ENCODE peak calls at places on chromosomes 16 and 17, in five cellular contexts. X is GF-D8, K is NCI-H748 treated with DMSO at 0.1 percent for 48 hours, I is iPS-NIHi11, W is H54. J is an unnamed sample.

GRCh38 chr17:57876866-57877237 is 27.0 kb upstream of the MRPS23 start:
- DNase-seq in X (no peak), K (no peak), I (no peak), W (no peak), J (no peak)

GRCh38 chr17:78798695-78799559 is 16.9 kb upstream of the CYTH1 start:
- DNase-seq in K (no peak), X (no peak), W (no peak), I (peak), J (no peak)

GRCh38 chr17:60249517-60249826 is 99.7 kb downstream of the CA4 start:
- DNase-seq in I (no peak), K (no peak), X (no peak), W (no peak), J (peak)

GRCh38 chr17:57210224-57210553 is 46.1 kb upstream of the MSI2 start:
- DNase-seq in W (no peak), X (no peak), K (no peak), I (no peak), J (no peak)

GRCh38 chr17:16304832-16305231 is 48.4 kb downstream of the CENPV start:
- DNase-seq in I (peak), K (peak), W (no peak), X (no peak), J (no peak)

GRCh38 chr17:63478814-63479494 is 2.1 kb downstream of the ACE start:
- DNase-seq in W (peak), I (peak), K (peak), X (peak), J (peak)

GRCh38 chr16:84899414-84899813 is 79.6 kb downstream of the CRISPLD2 start:
- DNase-seq in I (no peak), W (no peak), K (no peak), X (no peak), J (no peak)

GRCh38 chr17:72592242-72592966 is 471.6 kb downstream of the SOX9 start:
- DNase-seq in K (peak), X (no peak), W (peak), I (peak), J (peak)

GRCh38 chr16:50496990-50497389 is 51.2 kb upstream of the NKD1 start:
- DNase-seq in X (no peak), K (no peak), I (no peak), W (no peak), J (no peak)

GRCh38 chr17:4364622-4365041 is 1.8 kb downstream of the UBE2G1 start:
- DNase-seq in I (no peak), K (no peak), X (no peak), W (no peak), J (no peak)

GRCh38 chr17:47719411-47720152 is 13.5 kb upstream of the TBX21 start:
- DNase-seq in K (no peak), I (no peak), X (no peak), W (peak), J (peak)

GRCh38 chr17:78665952-78666920 is 89.0 kb upstream of the DNAH17 start:
- DNase-seq in X (peak), I (no peak), K (no peak), W (no peak), J (no peak)

GRCh38 chr16:70553175-70553574 is 29.6 kb downstream of the SF3B3 start:
- DNase-seq in K (no peak), W (no peak), X (no peak), I (no peak), J (peak)

GRCh38 chr16:12120982-12121652 is 144.6 kb downstream of the SNX29 start:
- DNase-seq in X (no peak), W (no peak), K (no peak), I (no peak), J (no peak)

GRCh38 chr16:66298006-66298405 is 68.5 kb upstream of the CDH5 start:
- DNase-seq in K (no peak), X (no peak), I (no peak), W (no peak), J (no peak)

GRCh38 chr17:44203731-44204452 is 4.2 kb upstream of the ATXN7L3 start:
- DNase-seq in I (peak), K (peak), W (no peak), X (peak), J (peak)

J was measured in SJSA1.